ENCODE peak calls at places on chromosomes 6 and 20, in seven cellular contexts. B is ovary, H is esophagus squamous epithelium, E is GM12878, Z is IMR-90, N is foreskin fibroblast, D is breast epithelium. C is an unnamed sample.

GRCh38 chr20:17014217-17014616 is 212.6 kb upstream of the PCSK2 start:
- DNase-seq in N (no peak), D (no peak), H (no peak), E (no peak), Z (no peak), B (no peak), C (no peak)

GRCh38 chr6:21953831-21954801 is 342.7 kb downstream of the PRL start:
- DNase-seq in Z (peak), N (peak), H (no peak), E (no peak), D (no peak), B (no peak), C (peak)

GRCh38 chr6:19880066-19880465 is 42.9 kb downstream of the ID4 start:
- DNase-seq in B (no peak), D (no peak), N (no peak), E (no peak), Z (no peak), H (no peak), C (no peak)

GRCh38 chr20:731891-732560 is 36.3 kb downstream of the SLC52A3 start:
- DNase-seq in Z (no peak), B (no peak), E (no peak), D (no peak), H (no peak), N (peak), C (no peak)

GRCh38 chr6:140079328-140079727 is 704.9 kb upstream of the CITED2 start:
- DNase-seq in E (no peak), N (peak), Z (peak), H (no peak), D (no peak), B (peak), C (no peak)

GRCh38 chr6:154767419-154767818 is 34.2 kb downstream of the SCAF8 start:
- DNase-seq in H (no peak), E (no peak), Z (no peak), N (no peak), D (no peak), B (no peak), C (no peak)

GRCh38 chr6:56962451-56962850 is 7.5 kb downstream of the BEND6 start:
- DNase-seq in N (peak), B (no peak), H (no peak), E (no peak), Z (no peak), D (no peak), C (no peak)

GRCh38 chr6:163955131-163955530 is 540.6 kb downstream of the QKI start:
- DNase-seq in D (no peak), B (no peak), Z (peak), N (peak), E (no peak), H (no peak), C (no peak)

GRCh38 chr6:43702147-43702521 is 14.5 kb upstream of the MRPS18A start:
- DNase-seq in H (no peak), E (no peak), D (no peak), N (no peak), B (no peak), Z (no peak), C (no peak)

GRCh38 chr6:43702522-43703440 is 15.2 kb upstream of the MRPS18A start:
- DNase-seq in E (no peak), H (no peak), B (peak), N (peak), Z (peak), D (peak), C (peak)

GRCh38 chr6:43698584-43699349 is 11.2 kb upstream of the MRPS18A start:
- DNase-seq in D (no peak), E (no peak), H (no peak), Z (peak), N (peak), B (peak), C (no peak)

GRCh38 chr6:43695967-43696291 is 8.3 kb upstream of the MRPS18A start:
- DNase-seq in E (no peak), D (no peak), Z (peak), H (no peak), B (no peak), N (no peak), C (no peak)

GRCh38 chr6:43699564-43700186 is 12.1 kb upstream of the MRPS18A start:
- DNase-seq in B (no peak), D (peak), N (peak), Z (peak), E (no peak), H (no peak), C (no peak)
- H3K4me3 ChIP-seq in B (no peak), D (no peak), N (no peak), Z (no peak), E (no peak), H (no peak), C (no peak)

GRCh38 chr6:40983752-40984151 is 55.3 kb downstream of the UNC5CL start:
- DNase-seq in E (no peak), N (no peak), D (no peak), B (no peak), Z (no peak), H (no peak), C (no peak)

GRCh38 chr6:40977085-40977484 is 61.9 kb downstream of the UNC5CL start:
- DNase-seq in E (no peak), Z (no peak), H (no peak), B (no peak), D (no peak), N (no peak), C (no peak)

GRCh38 chr6:40982917-40983316 is 56.1 kb downstream of the UNC5CL start:
- DNase-seq in D (no peak), B (no peak), E (no peak), N (no peak), Z (no peak), H (no peak), C (no peak)

GRCh38 chr6:40973304-40973703 is 65.7 kb downstream of the UNC5CL start:
- DNase-seq in H (no peak), B (no peak), Z (no peak), D (no peak), N (no peak), E (no peak), C (no peak)

GRCh38 chr6:40978687-40979289 is 60.2 kb downstream of the UNC5CL start:
- DNase-seq in H (no peak), N (no peak), B (no peak), D (no peak), Z (no peak), E (no peak), C (no peak)
- TF ChIP-seq CTCF in H (no peak), N (no peak), B (no peak), D (no peak), Z (no peak), E (no peak), C (no peak)

DNA sequence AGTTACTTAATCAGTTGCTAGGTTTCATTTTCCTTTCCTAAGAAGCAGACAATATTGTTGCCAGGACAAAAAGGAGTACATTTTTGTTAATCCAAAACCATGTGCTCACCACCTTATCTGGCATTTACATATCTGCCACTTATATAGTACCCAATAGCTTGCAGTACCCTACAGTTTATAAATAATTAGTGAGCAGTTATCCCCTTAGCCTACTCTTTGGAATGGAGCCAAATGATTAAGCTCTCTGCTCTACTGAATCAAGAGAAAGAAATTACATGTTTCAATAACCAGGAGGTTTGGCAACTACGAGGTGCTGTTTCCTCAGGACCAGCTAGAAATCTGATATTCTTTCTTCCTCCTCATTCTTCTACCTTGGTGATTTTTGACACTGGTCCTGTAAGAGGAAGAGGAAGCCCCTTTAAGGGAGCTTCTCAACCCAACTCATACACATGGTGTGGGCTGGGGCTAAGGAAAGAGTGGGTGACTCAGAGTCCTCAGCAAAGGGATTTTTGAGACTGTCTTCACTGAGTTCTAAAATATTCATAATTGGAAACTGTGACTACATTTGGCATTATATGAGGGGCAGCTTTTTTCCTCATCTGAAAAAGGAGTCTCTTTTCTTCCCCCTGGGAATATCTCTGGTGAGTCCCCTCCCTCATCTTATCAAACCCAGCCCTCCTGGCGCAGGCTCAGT is 1.5 kb downstream of the ZNFX1 start:
- DNase-seq in D (no peak), E (no peak), N (peak), B (no peak), H (no peak), Z (peak), C (no peak)
- H3K4me3 ChIP-seq in D (peak), E (peak), N (peak), B (peak), H (peak), Z (peak), C (peak)

GRCh38 chr6:105170066-105170465 is 9.7 kb downstream of the POPDC3 start:
- DNase-seq in N (peak), H (no peak), E (no peak), Z (peak), B (no peak), D (no peak), C (no peak)

GRCh38 chr6:105177521-105177920 is 2.3 kb downstream of the POPDC3 start:
- DNase-seq in D (no peak), N (no peak), Z (no peak), H (no peak), E (no peak), B (no peak), C (no peak)

GRCh38 chr6:105178636-105179035 is 1.2 kb downstream of the POPDC3 start:
- DNase-seq in H (no peak), E (no peak), Z (no peak), N (no peak), D (no peak), B (no peak), C (no peak)

GRCh38 chr6:105178110-105178509 is 1.7 kb downstream of the POPDC3 start:
- DNase-seq in D (no peak), H (no peak), B (no peak), Z (peak), N (peak), E (no peak), C (no peak)

DNA sequence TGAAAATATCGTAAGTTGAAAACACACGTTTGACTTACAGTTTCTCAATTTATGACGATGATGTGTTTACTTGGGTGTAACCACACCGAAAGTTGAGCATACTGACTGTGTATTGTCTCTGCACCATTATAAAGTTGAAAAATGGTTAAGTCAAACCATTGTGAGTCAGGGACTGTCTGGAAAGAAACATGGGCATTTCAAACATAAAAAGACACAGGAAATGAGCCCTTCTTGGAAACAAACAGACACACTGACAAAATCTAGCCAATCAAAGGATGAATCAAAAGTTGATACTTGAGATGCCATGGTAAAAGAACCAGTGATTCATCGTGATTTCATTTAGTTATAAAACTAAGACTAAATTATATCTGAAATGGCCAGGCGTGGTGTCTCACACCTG is 5.3 kb downstream of the POPDC3 start:
- DNase-seq in H (no peak), B (no peak), N (peak), E (no peak), Z (peak), D (no peak), C (no peak)
- TF ChIP-seq CTCF in H (no peak), B (no peak), N (no peak), E (no peak), Z (no peak), D (no peak), C (no peak)

GRCh38 chr6:53461041-53461656 is 83.8 kb downstream of the GCLC start:
- DNase-seq in Z (no peak), B (no peak), D (no peak), N (no peak), H (no peak), E (peak), C (no peak)
- H3K4me3 ChIP-seq in Z (no peak), B (no peak), D (no peak), N (no peak), H (no peak), E (peak), C (no peak)

DNA sequence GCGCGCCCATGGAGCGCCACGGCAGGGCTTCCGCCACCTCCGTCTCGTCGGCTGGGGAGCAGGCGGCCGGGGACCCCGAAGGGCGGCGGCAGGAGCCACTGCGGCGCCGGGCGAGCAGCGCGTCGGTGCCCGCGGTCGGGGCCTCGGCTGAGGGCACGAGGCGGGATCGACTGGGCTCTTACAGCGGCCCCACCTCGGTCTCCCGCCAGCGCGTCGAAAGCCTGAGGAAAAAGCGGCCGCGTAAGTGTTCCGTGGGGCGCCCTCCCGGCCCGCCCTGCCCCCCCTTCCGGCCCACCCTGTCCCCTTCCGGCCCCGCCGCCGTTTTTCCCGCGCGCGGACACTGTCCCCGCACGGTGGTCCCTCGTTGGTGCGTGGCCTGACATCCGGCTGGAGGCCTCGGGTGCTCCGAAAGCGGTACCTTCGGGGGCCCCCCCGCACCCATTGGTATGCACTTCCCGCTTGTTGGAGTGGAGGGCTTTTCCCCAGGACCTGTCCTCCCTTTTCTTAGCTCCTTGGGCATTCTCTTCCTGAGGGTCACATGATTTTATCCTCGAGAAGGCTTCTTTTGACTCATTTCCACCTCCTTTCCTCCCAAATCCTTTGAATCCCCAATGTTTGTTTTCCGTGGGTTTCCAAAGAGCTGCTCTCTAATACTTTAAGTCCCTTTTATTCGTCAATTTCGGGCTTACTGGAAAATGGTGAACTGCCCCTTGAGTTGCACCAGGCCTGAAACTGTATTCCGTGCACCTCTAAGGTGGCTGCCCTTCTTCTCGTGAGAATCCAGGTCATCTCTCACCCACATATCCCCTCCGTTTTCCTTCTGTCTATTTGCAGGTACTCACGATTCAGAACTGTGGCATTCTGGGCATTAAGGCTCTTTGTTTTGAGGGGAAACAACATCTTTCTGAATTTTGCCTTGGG is 562 bp downstream of the PANK2 start:
- DNase-seq in D (no peak), H (no peak), B (peak), N (peak), Z (no peak), E (no peak), C (no peak)
- TF ChIP-seq CTCF in D (no peak), H (no peak), B (no peak), N (no peak), Z (no peak), E (no peak), C (no peak)

GRCh38 chr6:46014054-46014453 is 1.6 kb downstream of the CLIC5 start:
- DNase-seq in B (no peak), N (no peak), H (no peak), E (no peak), Z (no peak), D (no peak), C (no peak)
- H3K4me3 ChIP-seq in B (no peak), N (no peak), H (peak), E (no peak), Z (no peak), D (peak), C (no peak)

GRCh38 chr20:50224553-50225255 is 34.1 kb downstream of the CEBPB start:
- DNase-seq in N (peak), E (no peak), Z (peak), D (no peak), B (peak), H (no peak), C (peak)
- TF ChIP-seq CTCF in N (peak), E (no peak), Z (peak), D (no peak), B (peak), H (peak), C (peak)